ENCODE peak calls at places on chromosomes 12 and 14, in six cellular contexts. O, P, E, V, B and K are unnamed samples.
A peak's percentile ranks its signal among the peaks of the same experiment; 100 is the strongest.

GRCh38 chr14:45089813-45090212 is 5.9 kb downstream of the PRPF39 start:
- DNase-seq in O (no peak), P (no peak), E (peak; percentile 76), V (no peak), B (no peak), K (no peak)

GRCh38 chr12:49899921-49900320 is 3.8 kb downstream of the FAIM2 start:
- DNase-seq in O (no peak), P (no peak), E (no peak), V (no peak), B (no peak), K (no peak)

GRCh38 chr14:79608426-79608825 is 602.9 kb downstream of the DIO2 start:
- DNase-seq in O (no peak), P (no peak), E (no peak), V (no peak), B (no peak), K (no peak)

GRCh38 chr14:21467620-21468019 is 9.1 kb downstream of the RAB2B start:
- DNase-seq in O (no peak), P (no peak), E (peak; percentile 91), V (no peak), B (no peak), K (no peak)

GRCh38 chr12:51071663-51072062 is 11.7 kb downstream of the CSRNP2 start:
- DNase-seq in O (no peak), P (no peak), E (no peak), V (no peak), B (no peak), K (no peak)

GRCh38 chr12:6426882-6427671 is 17.7 kb upstream of the CD27 start:
- DNase-seq in O (peak; percentile 95), P (peak; percentile 69), E (no peak), V (no peak), B (no peak), K (no peak)

GRCh38 chr14:53842938-53843337 is 113.7 kb downstream of the BMP4 start:
- DNase-seq in O (no peak), P (no peak), E (no peak), V (no peak), B (no peak), K (no peak)

GRCh38 chr12:54140958-54141388 is 47.8 kb downstream of the SMUG1 start:
- DNase-seq in O (no peak), P (no peak), E (peak; percentile 41), V (peak; percentile 91), B (peak; percentile 54), K (no peak)

GRCh38 chr14:58414845-58415244 is 12.5 kb downstream of the TIMM9 start:
- DNase-seq in O (no peak), P (no peak), E (no peak), V (peak; percentile 36), B (no peak), K (no peak)

GRCh38 chr14:32366995-32367394 is 37.9 kb downstream of the AKAP6 start:
- DNase-seq in O (no peak), P (no peak), E (peak; percentile 91), V (no peak), B (no peak), K (no peak)

GRCh38 chr14:100159865-100160533 is 554 bp upstream of the DEGS2 start:
- DNase-seq in O (no peak), P (no peak), E (no peak), V (no peak), B (no peak), K (peak; percentile 56)

GRCh38 chr14:92847220-92848148 is 53.4 kb downstream of the GOLGA5 start:
- DNase-seq in O (no peak), P (no peak), E (no peak), V (no peak), B (no peak), K (no peak)

GRCh38 chr12:51374856-51375255 is 16.4 kb downstream of the GALNT6 start:
- DNase-seq in O (no peak), P (no peak), E (no peak), V (no peak), B (no peak), K (no peak)

GRCh38 chr12:9064815-9065606 is 50.7 kb downstream of the A2M start:
- DNase-seq in O (peak; percentile 65), P (no peak), E (peak; percentile 39), V (peak; percentile 80), B (peak; percentile 78), K (peak; percentile 83)

GRCh38 chr14:50741571-50741970 is 73.5 kb upstream of the SAV1 start:
- DNase-seq in O (no peak), P (no peak), E (peak; percentile 38), V (no peak), B (no peak), K (no peak)

GRCh38 chr14:72476657-72477499 is 417.0 kb downstream of the DPF3 start:
- DNase-seq in O (peak; percentile 80), P (peak; percentile 13), E (peak; percentile 49), V (peak; percentile 45), B (no peak), K (no peak)

GRCh38 chr12:110246690-110247339 is 34.2 kb upstream of the ATP2A2 start:
- DNase-seq in O (no peak), P (no peak), E (no peak), V (peak; percentile 23), B (no peak), K (no peak)

GRCh38 chr12:43836455-43836989 is 641 bp downstream of the TMEM117 start:
- DNase-seq in O (no peak), P (no peak), E (peak; percentile 35), V (no peak), B (no peak), K (no peak)

GRCh38 chr14:67515386-67516079 is 17.6 kb upstream of the PLEKHH1 start:
- DNase-seq in O (no peak), P (no peak), E (no peak), V (peak; percentile 24), B (no peak), K (no peak)

GRCh38 chr12:45688188-45688587 is 41.3 kb upstream of the ARID2 start:
- DNase-seq in O (no peak), P (no peak), E (no peak), V (no peak), B (no peak), K (no peak)

GRCh38 chr12:2563709-2564108 is 231.1 kb upstream of the FKBP4 start:
- DNase-seq in O (no peak), P (no peak), E (no peak), V (no peak), B (no peak), K (no peak)

GRCh38 chr12:119410396-119410795 is 75.9 kb downstream of the CCDC60 start:
- DNase-seq in O (no peak), P (no peak), E (no peak), V (peak; percentile 52), B (no peak), K (no peak)

GRCh38 chr12:109111775-109112491 is 4.5 kb upstream of the ACACB start:
- DNase-seq in O (peak; percentile 84), P (peak; percentile 25), E (peak; percentile 63), V (peak; percentile 51), B (peak; percentile 74), K (peak; percentile 84)

GRCh38 chr12:121501946-121502345 is 78.9 kb downstream of the KDM2B start:
- DNase-seq in O (no peak), P (no peak), E (no peak), V (no peak), B (no peak), K (no peak)

GRCh38 chr14:56998728-56999127 is 188.4 kb upstream of the OTX2 start:
- DNase-seq in O (no peak), P (no peak), E (no peak), V (peak; percentile 71), B (no peak), K (no peak)

GRCh38 chr12:11545438-11546330 is 103.8 kb upstream of the ETV6 start:
- DNase-seq in O (peak; percentile 78), P (no peak), E (no peak), V (peak; percentile 21), B (no peak), K (no peak)

GRCh38 chr12:43148711-43149110 is 403.3 kb downstream of the ADAMTS20 start:
- DNase-seq in O (no peak), P (no peak), E (peak; percentile 7), V (peak; percentile 17), B (no peak), K (no peak)

GRCh38 chr14:64200170-64200569 is 94.0 kb downstream of the ESR2 start:
- DNase-seq in O (no peak), P (no peak), E (no peak), V (peak; percentile 41), B (no peak), K (no peak)

GRCh38 chr12:132168311-132169031 is 24.2 kb downstream of the NOC4L start:
- DNase-seq in O (no peak), P (no peak), E (no peak), V (no peak), B (peak; percentile 9), K (no peak)

GRCh38 chr12:65362231-65362630 is 83.7 kb downstream of the MSRB3 start:
- DNase-seq in O (no peak), P (no peak), E (peak; percentile 11), V (no peak), B (no peak), K (no peak)

GRCh38 chr12:8914716-8915526 is 612 bp downstream of the PHC1 start:
- DNase-seq in O (peak; percentile 87), P (peak; percentile 25), E (peak; percentile 45), V (peak; percentile 83), B (peak; percentile 35), K (peak; percentile 70)

GRCh38 chr14:92105845-92106094 is 612 bp downstream of the ATXN3 start:
- DNase-seq in O (peak; percentile 68), P (no peak), E (no peak), V (no peak), B (peak; percentile 56), K (peak; percentile 88)

GRCh38 chr12:120628919-120629318 is 11.5 kb upstream of the CABP1 start:
- DNase-seq in O (no peak), P (no peak), E (no peak), V (peak; percentile 14), B (no peak), K (no peak)

GRCh38 chr14:89401241-89401640 is 15.8 kb downstream of the FOXN3 start:
- DNase-seq in O (no peak), P (no peak), E (no peak), V (no peak), B (no peak), K (no peak)